ENCODE peak calls at places on chromosomes 13 and 19, in four cellular contexts. B is pancreas, C is fibroblast of lung, J is left ventricle myocardium inferior. T is an unnamed sample.

GRCh38 chr19:3783660-3784584 is 2.3 kb downstream of the MATK start:
- DNase-seq in B (no peak), C (no peak), J (no peak), T (no peak)

GRCh38 chr13:28401303-28402056 is 93.4 kb downstream of the FLT1 start:
- DNase-seq in B (no peak), C (peak), J (no peak), T (peak)

GRCh38 chr13:22240716-22241115 is 569.8 kb downstream of the FGF9 start:
- DNase-seq in B (no peak), C (no peak), J (no peak), T (no peak)

GRCh38 chr13:99271249-99271648 is 13.1 kb upstream of the GPR18 start:
- DNase-seq in B (no peak), C (no peak), J (no peak), T (no peak)

GRCh38 chr19:50264483-50265186 is 61.2 kb downstream of the MYH14 start:
- DNase-seq in B (no peak), C (no peak), J (no peak), T (no peak)

GRCh38 chr19:862529-863304 is 3.3 kb downstream of the CFD start:
- DNase-seq in B (peak), C (peak), J (no peak), T (peak)

GRCh38 chr19:14086098-14086497 is 515 bp upstream of the C19orf67 start:
- DNase-seq in B (no peak), C (no peak), J (no peak), T (no peak)

GRCh38 chr13:99425485-99426341 is 75.6 kb upstream of the TM9SF2 start:
- DNase-seq in B (no peak), C (no peak), J (peak), T (no peak)

GRCh38 chr13:45872574-45872973 is 21.0 kb upstream of the SIAH3 start:
- DNase-seq in B (no peak), C (no peak), J (no peak), T (no peak)

GRCh38 chr19:14809272-14810057 is 25.5 kb downstream of the OR7A5 start:
- DNase-seq in B (no peak), C (no peak), J (no peak), T (no peak)

GRCh38 chr19:19475845-19476828 is 39.2 kb downstream of the TSSK6 start:
- DNase-seq in B (no peak), C (no peak), J (no peak), T (peak)

GRCh38 chr13:99796175-99796819 is 175.3 kb downstream of the ZIC5 start:
- DNase-seq in B (no peak), C (peak), J (no peak), T (peak)

GRCh38 chr13:24894972-24895300 is 131.0 kb downstream of the RNF17 start:
- DNase-seq in B (no peak), C (no peak), J (no peak), T (no peak)

GRCh38 chr13:71922191-71922590 is 55.2 kb upstream of the DACH1 start:
- DNase-seq in B (no peak), C (peak), J (no peak), T (no peak)

GRCh38 chr19:39193785-39194184 is 3.0 kb upstream of the NCCRP1 start:
- DNase-seq in B (peak), C (no peak), J (no peak), T (no peak)

GRCh38 chr19:29966594-29967249 is 24.7 kb downstream of the URI1 start:
- DNase-seq in B (no peak), C (peak), J (no peak), T (no peak)

GRCh38 chr19:42283248-42284065 is 14.4 kb downstream of the CIC start:
- DNase-seq in B (peak), C (peak), J (peak), T (peak)

GRCh38 chr19:42281175-42282035 is 12.4 kb downstream of the CIC start:
- DNase-seq in B (peak), C (peak), J (peak), T (peak)

GRCh38 chr19:13723206-13723605 is 41.1 kb upstream of the MRI1 start:
- DNase-seq in B (no peak), C (peak), J (no peak), T (peak)

GRCh38 chr13:110137677-110138008 is 169.3 kb downstream of the COL4A1 start:
- DNase-seq in B (no peak), C (no peak), J (peak), T (no peak)

GRCh38 chr19:38211206-38211605 is 12.8 kb downstream of the DPF1 start:
- DNase-seq in B (no peak), C (no peak), J (no peak), T (no peak)

GRCh38 chr13:101846701-101847100 is 394.2 kb downstream of the ITGBL1 start:
- DNase-seq in B (no peak), C (no peak), J (no peak), T (no peak)

GRCh38 chr19:38184815-38185214 is 39.2 kb downstream of the DPF1 start:
- DNase-seq in B (no peak), C (no peak), J (no peak), T (no peak)

DNA sequence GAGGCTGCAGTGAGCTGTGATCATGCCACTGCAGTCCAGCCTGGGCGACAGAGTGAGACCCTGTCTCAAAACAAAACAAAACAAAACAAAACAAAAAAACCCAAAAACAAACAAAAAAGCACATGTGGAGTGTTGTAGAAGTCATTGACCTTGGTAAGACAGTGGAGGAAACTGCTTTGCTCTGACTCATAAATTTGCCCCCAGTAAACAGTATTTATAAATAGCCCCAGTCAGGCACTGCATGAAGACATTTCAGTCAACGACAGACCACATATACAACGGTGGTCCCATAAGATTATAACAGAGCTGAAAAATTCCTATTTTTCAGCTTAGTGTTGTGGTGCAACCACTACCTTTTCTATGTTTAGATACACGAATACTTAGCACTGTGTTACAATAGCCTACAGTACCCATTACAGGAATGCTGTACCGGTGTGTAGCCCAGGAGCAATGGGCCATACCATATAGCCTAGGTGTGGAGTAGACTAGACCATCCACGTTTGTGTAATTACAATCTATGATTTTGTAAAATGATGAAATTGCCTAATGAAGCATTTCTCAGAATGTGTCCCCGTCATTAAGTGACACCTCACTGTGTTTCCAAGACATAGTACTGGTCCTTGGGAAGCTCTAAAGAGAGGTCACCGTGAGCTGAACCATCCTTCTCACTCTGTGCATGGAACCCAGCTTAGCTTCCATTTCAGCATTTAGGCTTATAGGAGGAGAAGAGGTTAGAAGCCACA is 1.1 kb downstream of the ARL11 start:
- DNase-seq in B (no peak), C (no peak), J (no peak), T (no peak)
- H3K27ac ChIP-seq in B (no peak), C (no peak), J (peak), T (no peak)

DNA sequence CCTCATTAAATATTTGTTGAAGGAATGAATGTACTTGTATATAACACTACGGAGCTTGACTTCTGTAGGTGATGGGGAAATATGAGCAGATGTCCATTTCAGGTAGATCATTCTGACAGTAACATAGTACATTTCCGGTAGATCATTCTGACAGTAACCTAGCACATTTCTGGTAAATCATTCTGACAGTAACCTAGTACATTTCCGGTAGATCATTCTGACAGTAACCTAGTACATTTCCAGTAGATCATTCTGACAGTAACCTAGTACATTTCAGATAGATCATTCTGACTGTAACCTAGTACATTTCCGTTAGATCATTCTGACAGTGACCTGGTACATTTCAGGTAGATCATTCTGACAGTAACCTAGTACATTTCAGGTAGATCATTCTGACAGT is 2.5 kb downstream of the PHF11 start:
- DNase-seq in B (no peak), C (no peak), J (no peak), T (no peak)
- H3K27ac ChIP-seq in B (no peak), C (no peak), J (no peak), T (no peak)

GRCh38 chr19:49101160-49101559 is 13.0 kb upstream of the LIN7B start:
- DNase-seq in B (no peak), C (no peak), J (no peak), T (no peak)

GRCh38 chr19:49106648-49107135 is 7.5 kb upstream of the LIN7B start:
- DNase-seq in B (peak), C (peak), J (peak), T (peak)

GRCh38 chr19:49102303-49102702 is 11.9 kb upstream of the LIN7B start:
- DNase-seq in B (no peak), C (no peak), J (no peak), T (no peak)

GRCh38 chr19:49103331-49104085 is 10.7 kb upstream of the LIN7B start:
- DNase-seq in B (no peak), C (no peak), J (no peak), T (no peak)

DNA sequence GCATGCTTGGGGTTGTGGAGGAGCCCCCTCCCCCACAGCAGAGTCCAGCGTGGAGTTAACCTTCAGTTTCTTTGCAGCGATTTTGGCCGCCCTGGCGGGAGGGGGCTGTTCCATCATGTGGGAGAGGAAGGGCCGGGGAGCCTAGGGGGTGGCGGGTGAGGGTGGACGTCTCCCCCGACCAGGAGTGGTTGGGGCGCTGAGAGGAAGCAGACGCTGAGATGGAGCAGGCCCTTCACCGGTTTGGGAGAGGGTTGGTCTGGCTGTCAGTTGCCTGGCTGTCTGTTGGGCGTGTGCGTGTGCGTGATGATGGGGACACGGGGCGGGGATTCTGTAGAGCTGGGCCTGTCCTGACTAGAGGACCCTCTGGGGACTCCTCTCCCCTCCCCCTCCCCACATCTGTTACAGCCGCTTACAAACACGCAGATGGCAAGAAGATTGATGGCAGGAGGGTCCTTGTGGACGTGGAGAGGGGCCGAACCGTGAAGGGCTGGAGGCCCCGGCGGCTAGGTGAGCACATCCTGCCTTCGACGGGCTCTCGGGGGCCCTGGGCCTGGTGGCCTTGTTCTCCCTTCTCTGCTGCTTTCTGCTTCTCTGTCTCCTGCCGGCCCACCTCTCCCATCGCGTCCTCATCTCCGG is 9.8 kb upstream of the LIN7B start:
- DNase-seq in B (no peak), C (no peak), J (no peak), T (no peak)
- H3K27ac ChIP-seq in B (no peak), C (no peak), J (no peak), T (no peak)

DNA sequence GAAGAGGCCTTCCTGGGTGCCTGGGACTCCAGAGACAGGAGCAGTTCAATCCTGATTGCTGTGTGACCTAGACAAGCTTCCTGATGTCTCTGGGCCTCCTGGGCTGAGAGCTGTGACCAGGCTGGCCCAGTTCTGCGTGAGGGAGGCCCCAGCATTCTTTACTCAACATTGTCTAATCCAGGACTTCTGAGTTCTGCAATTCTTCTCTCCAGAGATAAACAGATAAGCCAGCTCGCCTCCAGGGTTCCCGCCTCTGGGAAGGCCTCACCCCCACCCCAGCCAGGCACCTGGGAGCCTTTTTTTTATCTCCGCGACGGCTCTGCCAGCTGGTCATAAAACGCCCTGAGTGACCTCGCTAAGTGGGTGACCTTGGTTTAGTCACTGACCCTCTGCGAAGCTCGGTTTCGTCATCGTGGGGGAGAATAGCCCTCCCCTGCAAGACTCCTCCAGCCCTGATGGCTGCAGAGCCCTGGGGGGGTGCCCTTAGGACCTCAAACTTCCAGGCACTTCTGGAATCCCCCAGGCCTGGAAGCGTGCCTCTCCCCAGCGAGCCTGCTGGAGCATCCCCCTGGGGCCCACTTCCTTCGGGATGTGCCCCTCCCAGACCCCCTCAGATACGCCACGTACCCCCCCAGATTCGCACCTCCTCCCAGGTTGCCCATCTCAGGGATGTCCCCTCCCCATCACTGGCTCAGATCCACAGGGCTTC is 1.9 kb downstream of the SULT2B1 start:
- DNase-seq in B (no peak), C (peak), J (no peak), T (peak)
- H3K27ac ChIP-seq in B (peak), C (no peak), J (no peak), T (no peak)

GRCh38 chr19:34275705-34276104 is 21.4 kb downstream of the GARRE1 start:
- DNase-seq in B (no peak), C (no peak), J (no peak), T (no peak)

GRCh38 chr19:34274827-34275625 is 20.7 kb downstream of the GARRE1 start:
- DNase-seq in B (no peak), C (peak), J (no peak), T (peak)

GRCh38 chr19:34277244-34277643 is 22.9 kb downstream of the GARRE1 start:
- DNase-seq in B (no peak), C (no peak), J (no peak), T (no peak)

GRCh38 chr19:34278783-34279182 is 24.4 kb downstream of the GARRE1 start:
- DNase-seq in B (no peak), C (no peak), J (no peak), T (no peak)

DNA sequence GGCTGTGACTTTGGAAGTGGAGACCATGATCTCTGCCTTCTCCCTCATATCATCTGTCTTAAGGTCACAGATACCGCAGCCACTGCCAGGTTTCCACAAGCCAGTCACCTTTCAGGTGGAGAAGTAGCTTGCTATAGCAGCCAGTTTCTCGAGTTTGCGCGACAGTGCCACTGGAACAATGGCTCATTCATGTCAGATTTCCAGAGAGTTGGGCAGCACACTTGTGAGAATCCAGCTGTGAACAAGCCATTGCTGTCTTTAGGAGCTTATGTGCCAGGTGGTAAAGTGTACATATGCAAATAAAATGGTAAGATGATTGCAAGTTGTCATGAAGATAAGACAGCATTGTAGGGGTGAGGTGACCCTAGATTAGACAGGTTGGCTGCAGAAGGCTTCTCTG is 22.3 kb downstream of the GARRE1 start:
- DNase-seq in B (no peak), C (no peak), J (no peak), T (peak)
- H3K27ac ChIP-seq in B (peak), C (no peak), J (no peak), T (no peak)

GRCh38 chr13:75985132-75985531 is 349.0 kb downstream of the LMO7 start:
- DNase-seq in B (no peak), C (no peak), J (no peak), T (no peak)
- H3K27ac ChIP-seq in B (no peak), C (no peak), J (no peak), T (no peak)